ENCODE peak calls at places on chromosomes 1 and 21, in six cellular contexts. O is COLO829, Q is activated T-helper 1 cell treated with Interleukin-2 at 50 U/mL for 16 hours, W is NCI-H524 treated with DMSO at 0.1 percent for 48 hours, H is colonic mucosa, U is SK-N-SH. D is an unnamed sample.

GRCh38 chr1:230270940-230271325 is 155.2 kb downstream of the PGBD5 start:
- DNase-seq in O (no peak), Q (no peak), W (no peak), H (no peak), U (peak; percentile 70), D (peak; percentile 48)

GRCh38 chr1:26168410-26169167 is at the start of gene C1orf232:
- DNase-seq in O (no peak), Q (no peak), W (peak; percentile 33), H (no peak), U (no peak), D (peak; percentile 47)

GRCh38 chr1:154749078-154749760 is 120.9 kb downstream of the KCNN3 start:
- DNase-seq in O (peak; percentile 54), Q (no peak), W (no peak), H (no peak), U (no peak), D (peak; percentile 42)

GRCh38 chr1:119816407-119816806 is 5.1 kb upstream of the REG4 start:
- DNase-seq in O (peak; percentile 26), Q (no peak), W (no peak), H (peak; percentile 73), U (no peak), D (no peak)

GRCh38 chr1:224406216-224406615 is 28.4 kb downstream of the WDR26 start:
- DNase-seq in O (no peak), Q (no peak), W (no peak), H (no peak), U (no peak), D (no peak)

GRCh38 chr21:39651206-39651605 is 38.5 kb downstream of the B3GALT5 start:
- DNase-seq in O (no peak), Q (no peak), W (no peak), H (no peak), U (no peak), D (no peak)

GRCh38 chr1:57966751-57967406 is 543.0 kb upstream of the DAB1 start:
- DNase-seq in O (no peak), Q (no peak), W (no peak), H (no peak), U (no peak), D (no peak)

GRCh38 chr1:26169669-26170471 is at the start of gene ZNF593:
- DNase-seq in O (peak; percentile 89), Q (peak; percentile 73), W (peak; percentile 45), H (peak; percentile 92), U (peak; percentile 99), D (peak; percentile 84)

GRCh38 chr1:89311757-89312156 is 39.1 kb upstream of the GBP5 start:
- DNase-seq in O (no peak), Q (no peak), W (no peak), H (no peak), U (no peak), D (no peak)

GRCh38 chr1:204817341-204817740 is 53.3 kb upstream of the NFASC start:
- DNase-seq in O (no peak), Q (no peak), W (no peak), H (no peak), U (no peak), D (no peak)

D was measured in NCI-H1436.